ENCODE peak calls at places on chromosomes 6 and 20, in four cellular contexts. Z is testis, F is HCT116, E is stomach. N is an unnamed sample.
A peak's percentile ranks its signal among the peaks of the same experiment; 100 is the strongest.

GRCh38 chr6:7108196-7108963 is 619 bp downstream of the RREB1 start:
- DNase-seq in E (peak; percentile 61), Z (peak; percentile 67), F (no peak), N (peak; percentile 79)

GRCh38 chr6:22113046-22113766 is 183.6 kb downstream of the PRL start:
- DNase-seq in E (no peak), Z (no peak), F (peak; percentile 18), N (peak; percentile 91)

GRCh38 chr6:137799950-137800568 is 67.0 kb upstream of the TNFAIP3 start:
- DNase-seq in F (peak; percentile 54), E (no peak), Z (peak; percentile 80), N (peak; percentile 49)

GRCh38 chr6:167501831-167502385 is 177.0 kb downstream of the TTLL2 start:
- DNase-seq in Z (no peak), F (peak; percentile 33), E (peak; percentile 70), N (no peak)

GRCh38 chr6:127435717-127436220 is 23.4 kb downstream of the KIAA0408 start:
- DNase-seq in Z (no peak), E (no peak), F (no peak), N (no peak)

GRCh38 chr6:111129003-111129402 is 41.7 kb downstream of the SLC16A10 start:
- DNase-seq in E (peak; percentile 76), F (no peak), Z (peak; percentile 17), N (peak; percentile 89)

GRCh38 chr20:23035731-23036130 is 619 bp downstream of the SSTR4 start:
- DNase-seq in F (no peak), Z (no peak), E (no peak), N (no peak)

GRCh38 chr6:67698534-67698933 is 936.5 kb upstream of the ADGRB3 start:
- DNase-seq in Z (no peak), E (no peak), F (no peak), N (no peak)

GRCh38 chr6:29478740-29479139 is 9.0 kb downstream of the MAS1L start:
- DNase-seq in F (no peak), E (no peak), Z (no peak), N (no peak)

GRCh38 chr6:45200510-45200909 is 127.6 kb upstream of the RUNX2 start:
- DNase-seq in Z (no peak), E (no peak), F (no peak), N (no peak)

GRCh38 chr6:45196121-45196520 is 132.0 kb upstream of the RUNX2 start:
- DNase-seq in Z (no peak), E (no peak), F (no peak), N (no peak)

GRCh38 chr6:45195137-45195536 is 133.0 kb upstream of the RUNX2 start:
- DNase-seq in E (no peak), F (no peak), Z (no peak), N (no peak)

DNA sequence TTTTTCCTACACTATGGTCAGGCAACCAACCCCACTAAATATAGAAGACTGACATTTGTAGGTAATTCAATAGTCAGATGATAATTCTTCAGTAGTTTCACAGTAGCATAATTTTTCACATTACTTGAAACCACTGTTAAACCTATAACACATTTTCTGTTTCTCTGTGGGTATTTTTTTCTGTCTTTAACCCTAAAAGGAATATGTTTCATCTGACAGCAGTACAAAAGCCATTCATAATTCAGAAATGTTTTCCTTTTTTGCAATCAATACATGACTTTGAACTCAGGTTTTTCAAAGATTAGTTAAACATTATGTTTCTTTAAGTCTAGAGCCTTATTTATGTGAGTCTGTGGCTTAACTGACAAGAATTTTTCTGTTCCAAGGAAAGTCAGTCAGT is 128.6 kb upstream of the RUNX2 start:
- DNase-seq in E (no peak), Z (no peak), F (no peak), N (no peak)
- H3K4me3 ChIP-seq in E (no peak overlapping the region), Z (no peak overlapping the region), F (no peak overlapping the region), N (no peak overlapping the region)

DNA sequence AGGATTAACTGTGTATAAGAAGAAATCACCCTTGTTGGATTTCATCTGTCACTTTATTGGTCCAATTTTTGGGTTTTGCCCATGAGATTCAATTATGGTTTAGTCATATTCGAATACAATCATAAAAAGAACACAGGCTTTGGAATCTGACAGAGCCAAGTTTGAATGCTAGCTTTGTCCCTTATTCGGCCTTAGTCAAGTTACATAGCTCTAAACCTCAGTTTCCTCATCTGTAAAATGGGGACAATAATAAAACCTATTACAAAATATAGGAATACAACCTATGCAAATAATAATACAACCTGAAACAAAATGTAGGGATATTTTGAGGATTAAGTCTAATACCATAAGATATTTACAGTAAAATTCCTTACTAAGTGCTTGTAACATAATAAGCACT is 57.7 kb downstream of the PRPH2 start:
- DNase-seq in Z (no peak), E (no peak), F (no peak), N (no peak)
- H3K36me3 ChIP-seq in Z (no peaks in the 10 kb centered on the region), E (peaks cover 95% of the 10 kb centered on the region), F (peaks cover 30% of the 10 kb centered on the region), N (peaks cover 79% of the 10 kb centered on the region)

GRCh38 chr6:36609582-36609981 is 15.4 kb downstream of the SRSF3 start:
- DNase-seq in F (no peak), Z (no peak), E (no peak), N (peak; percentile 11)
- TF ChIP-seq POLR2A in F (no peak), Z (no peak), E (no peak), N (no peak)

DNA sequence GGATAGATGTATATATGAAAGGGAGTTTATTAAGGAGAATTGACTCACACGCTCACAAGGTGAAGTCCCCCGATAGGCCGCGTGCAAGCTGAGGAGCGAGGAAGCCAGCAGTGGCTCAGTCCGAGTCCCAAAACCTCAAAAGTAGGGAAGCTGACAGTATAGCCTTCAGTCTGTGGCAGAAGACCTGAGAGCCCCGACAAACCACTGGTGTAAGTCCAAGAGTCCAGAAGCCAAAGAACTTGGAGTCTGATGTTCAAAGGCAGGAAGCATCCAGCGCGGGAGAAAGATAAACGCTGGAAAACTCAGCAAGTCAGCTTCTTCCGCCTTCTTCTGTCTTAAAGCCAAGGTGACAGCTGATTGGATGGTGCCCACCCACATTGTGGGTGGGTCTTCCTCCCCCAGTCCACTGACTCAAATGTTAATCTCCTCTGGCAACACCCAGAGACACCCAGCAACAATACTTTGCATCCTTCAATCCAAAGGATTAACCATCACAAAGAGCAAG is 102.6 kb upstream of the GJE1 start:
- DNase-seq in E (no peak), F (no peak), Z (no peak), N (no peak)
- H3K4me3 ChIP-seq in E (no peak overlapping the region), F (no peak overlapping the region), Z (peak overlapping the region; percentile 6), N (no peak overlapping the region)

GRCh38 chr6:36229223-36229622 is 32.7 kb downstream of the BRPF3 start:
- DNase-seq in Z (no peak), E (no peak), F (no peak), N (peak; percentile 86)

GRCh38 chr6:36226648-36227047 is 30.1 kb downstream of the BRPF3 start:
- DNase-seq in F (no peak), E (no peak), Z (no peak), N (no peak)

GRCh38 chr6:36230376-36230775 is 33.8 kb downstream of the BRPF3 start:
- DNase-seq in Z (no peak), E (no peak), F (no peak), N (no peak)

GRCh38 chr6:36224918-36225461 is 28.4 kb downstream of the BRPF3 start:
- DNase-seq in E (no peak), Z (no peak), F (no peak), N (peak; percentile 45)

GRCh38 chr6:36227379-36228344 is 31.1 kb downstream of the BRPF3 start:
- DNase-seq in F (no peak), E (no peak), Z (no peak), N (no peak)
- H3K36me3 ChIP-seq in F (peaks cover 12% of the 10 kb centered on the region), E (peaks cover 99% of the 10 kb centered on the region), Z (no peaks in the 10 kb centered on the region), N (peaks cover 80% of the 10 kb centered on the region)

DNA sequence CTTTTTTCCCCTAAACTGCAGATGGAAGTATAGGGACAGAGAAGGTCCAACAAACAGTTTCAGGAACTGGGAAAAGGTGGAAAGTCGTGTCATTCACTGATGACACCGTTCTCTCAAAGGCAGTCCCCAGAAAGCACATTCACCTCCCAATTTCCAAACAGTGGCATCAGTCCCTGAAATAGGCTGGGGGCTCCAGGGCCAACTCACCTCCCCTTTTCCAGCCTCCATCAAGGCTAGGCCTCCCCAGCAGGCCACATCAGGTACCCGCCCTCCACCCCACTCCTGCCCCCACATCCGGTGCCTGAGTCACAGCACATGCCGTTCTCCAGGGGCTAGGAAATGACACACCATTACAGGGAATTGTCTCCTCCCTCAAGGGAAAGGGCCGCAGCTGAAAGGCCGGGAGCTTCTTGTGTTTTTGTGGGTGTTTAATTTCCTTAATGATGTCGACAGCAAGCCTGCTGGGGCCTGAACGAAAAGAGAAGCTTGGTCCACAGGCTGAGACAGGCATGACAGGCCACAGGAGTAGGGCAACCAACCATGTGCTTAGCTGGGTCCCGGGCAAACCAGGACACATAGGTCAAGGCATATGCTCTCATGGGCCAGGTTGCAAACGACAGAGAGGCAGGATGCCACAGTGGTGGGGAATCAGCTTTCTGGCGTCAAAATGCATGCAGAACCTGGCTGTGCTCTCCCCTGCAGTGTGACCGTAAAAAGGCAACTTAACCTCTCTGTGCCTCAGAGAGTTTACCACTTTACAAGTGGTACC is 39.2 kb downstream of the ZMYND8 start:
- DNase-seq in F (peak; percentile 87), Z (peak; percentile 54), E (peak; percentile 68), N (peak; percentile 89)
- TF ChIP-seq POLR2A in F (no peak), Z (no peak), E (no peak), N (no peak)

DNA sequence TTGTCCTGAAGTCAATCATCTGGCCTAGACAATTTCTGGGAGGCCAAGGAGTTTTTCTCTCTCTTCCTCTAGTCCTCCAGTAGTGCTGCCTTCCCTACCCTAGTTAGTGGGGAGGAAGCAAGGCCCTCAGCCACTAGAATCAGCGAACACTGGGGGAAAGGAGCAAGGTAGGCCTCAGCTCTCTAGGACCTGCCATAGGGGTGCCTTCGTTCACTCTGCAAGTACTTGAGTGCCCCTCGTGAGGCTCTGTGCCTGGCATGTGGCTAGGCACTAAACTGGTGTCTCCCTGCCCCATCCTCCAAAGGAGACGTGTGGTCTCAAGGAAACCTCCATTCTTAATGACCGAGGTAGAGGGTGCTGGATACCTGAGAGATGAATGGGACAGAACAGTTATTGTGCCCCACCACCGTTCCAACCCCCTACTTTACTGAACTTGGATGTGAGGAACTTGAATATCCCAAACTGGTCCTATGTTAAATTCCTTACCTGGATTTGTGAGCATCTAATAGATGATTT is 1.1 kb downstream of the DEF6 start:
- DNase-seq in E (no peak), Z (no peak), F (no peak), N (no peak)
- H3K4me3 ChIP-seq in E (peak overlapping the region; percentile 56), Z (no peak overlapping the region), F (peak overlapping the region; percentile 84), N (no peak overlapping the region)

DNA sequence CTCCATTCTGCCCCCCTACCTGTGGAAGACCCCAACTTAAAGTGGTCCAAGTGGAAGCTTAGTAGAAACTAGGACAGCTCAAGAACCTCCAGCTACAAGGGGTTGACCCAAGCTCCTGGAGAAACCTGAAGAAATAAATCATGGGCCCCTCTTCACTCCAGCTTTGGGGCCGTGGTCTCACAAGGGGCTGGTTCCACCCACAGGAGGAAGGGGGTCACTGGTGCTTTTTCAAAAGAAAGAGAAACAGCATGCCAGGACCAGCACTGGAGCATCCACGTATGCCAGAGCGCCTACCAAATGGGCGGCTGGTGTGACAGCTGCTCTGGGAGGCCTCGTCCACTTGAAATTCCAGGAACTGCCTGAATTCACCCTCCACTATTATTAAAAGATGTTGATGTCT is 14.4 kb upstream of the ANKRD60 start:
- DNase-seq in E (no peak), F (no peak), Z (no peak), N (no peak)
- H3K36me3 ChIP-seq in E (peaks cover 93% of the 10 kb centered on the region), F (peaks cover 3% of the 10 kb centered on the region), Z (no peaks in the 10 kb centered on the region), N (no peaks in the 10 kb centered on the region)